ENCODE peak calls at places on chromosomes 6 and 20, in four cellular contexts. M is CD4-positive, alpha-beta T cell; Z is brain microvascular endothelial cell; F is germinal center. J is an unnamed sample.

GRCh38 chr6:131694832-131695426 is 6.3 kb downstream of the OR2A4 start:
- DNase-seq in M (no peak), Z (peak; percentile 66), F (peak; percentile 72), J (peak; percentile 54)

GRCh38 chr6:113414511-113414910 is 442.6 kb upstream of the MARCKS start:
- DNase-seq in M (no peak), Z (peak; percentile 79), F (no peak), J (no peak)

GRCh38 chr6:9697263-9697931 is 717.5 kb downstream of the TFAP2A start:
- DNase-seq in M (no peak), Z (no peak), F (no peak), J (no peak)

GRCh38 chr20:11287156-11287555 is 613.4 kb upstream of the JAG1 start:
- DNase-seq in M (no peak), Z (no peak), F (no peak), J (no peak)

GRCh38 chr20:43893930-43894329 is 20.7 kb upstream of the TOX2 start:
- DNase-seq in M (no peak), Z (no peak), F (no peak), J (no peak)

GRCh38 chr6:110357696-110358535 is at the start of gene METTL24:
- DNase-seq in M (no peak), Z (no peak), F (peak; percentile 30), J (no peak)

GRCh38 chr6:139409026-139409425 is 34.6 kb upstream of the CITED2 start:
- DNase-seq in M (no peak), Z (peak; percentile 67), F (no peak), J (no peak)

GRCh38 chr6:99943846-99944245 is 50.2 kb downstream of the MCHR2 start:
- DNase-seq in M (no peak), Z (no peak), F (no peak), J (no peak)

GRCh38 chr6:30915591-30915946 is 1.5 kb downstream of the VARS2 start:
- DNase-seq in M (no peak), Z (peak; percentile 36), F (peak; percentile 56), J (peak; percentile 51)

GRCh38 chr20:1122388-1123315 is 4.2 kb downstream of the PSMF1 start:
- DNase-seq in M (peak; percentile 4), Z (peak; percentile 62), F (no peak), J (no peak)

J was measured in glomerular endothelial cell.